ENCODE peak calls at places on chromosomes 16 and 17, in eight cellular contexts. R, N, J, C, F, H, X and I are unnamed samples.

GRCh38 chr16:12054396-12054795 is 77.9 kb downstream of the SNX29 start:
- DNase-seq in R (no peak), N (no peak), J (no peak), C (no peak), F (no peak), H (no peak), X (no peak), I (no peak)

GRCh38 chr17:42928714-42929496 is 28.3 kb downstream of the G6PC1 start:
- DNase-seq in R (peak), N (no peak), J (peak), C (peak), F (peak), H (peak), X (peak), I (no peak)

GRCh38 chr16:11497851-11498289 is 88.8 kb downstream of the LITAF start:
- DNase-seq in R (peak), N (no peak), J (peak), C (peak), F (peak), H (peak), X (peak), I (no peak)

GRCh38 chr16:685967-686366 is 1.8 kb upstream of the JMJD8 start:
- DNase-seq in R (peak), N (no peak), J (peak), C (peak), F (peak), H (peak), X (peak), I (no peak)

GRCh38 chr17:62675260-62675659 is 47.8 kb downstream of the MRC2 start:
- DNase-seq in R (no peak), N (no peak), J (no peak), C (no peak), F (no peak), H (no peak), X (no peak), I (no peak)

GRCh38 chr16:63192969-63193368 is 1156.7 kb upstream of the CDH8 start:
- DNase-seq in R (no peak), N (no peak), J (no peak), C (no peak), F (no peak), H (no peak), X (no peak), I (no peak)

GRCh38 chr17:13113821-13114525 is 96.1 kb upstream of the ELAC2 start:
- DNase-seq in R (no peak), N (no peak), J (no peak), C (no peak), F (no peak), H (no peak), X (no peak), I (no peak)

GRCh38 chr16:15141586-15141985 is 47.5 kb upstream of the RRN3 start:
- DNase-seq in R (no peak), N (no peak), J (no peak), C (no peak), F (no peak), H (no peak), X (peak), I (no peak)

GRCh38 chr16:87922250-87922871 is 14.0 kb downstream of the CA5A start:
- DNase-seq in R (peak), N (no peak), J (no peak), C (no peak), F (no peak), H (no peak), X (no peak), I (no peak)

GRCh38 chr16:2493608-2494007 is 18.7 kb downstream of the TBC1D24 start:
- DNase-seq in R (no peak), N (no peak), J (no peak), C (no peak), F (no peak), H (no peak), X (no peak), I (no peak)

GRCh38 chr17:19647697-19648474 is 665 bp upstream of the ALDH3A2 start:
- DNase-seq in R (peak), N (peak), J (peak), C (peak), F (peak), H (peak), X (peak), I (peak)

GRCh38 chr16:48537275-48537674 is 72.7 kb downstream of the N4BP1 start:
- DNase-seq in R (no peak), N (no peak), J (peak), C (no peak), F (no peak), H (no peak), X (no peak), I (no peak)

GRCh38 chr16:88749358-88749757 is 35.7 kb downstream of the PIEZO1 start:
- DNase-seq in R (no peak), N (no peak), J (no peak), C (no peak), F (no peak), H (no peak), X (no peak), I (no peak)

GRCh38 chr16:85561248-85562101 is 51.6 kb upstream of the GSE1 start:
- DNase-seq in R (no peak), N (no peak), J (no peak), C (no peak), F (no peak), H (no peak), X (no peak), I (no peak)

GRCh38 chr17:65064452-65065019 is 8.0 kb upstream of the GNA13 start:
- DNase-seq in R (peak), N (no peak), J (peak), C (no peak), F (peak), H (peak), X (peak), I (no peak)

GRCh38 chr17:6910987-6911603 is 79.6 kb upstream of the TEKT1 start:
- DNase-seq in R (peak), N (no peak), J (peak), C (peak), F (peak), H (peak), X (peak), I (no peak)

GRCh38 chr17:40458001-40458791 is 14.9 kb downstream of the IGFBP4 start:
- DNase-seq in R (peak), N (no peak), J (no peak), C (no peak), F (peak), H (peak), X (peak), I (no peak)

GRCh38 chr17:15264542-15264941 is 584 bp downstream of the PMP22 start:
- DNase-seq in R (no peak), N (no peak), J (no peak), C (no peak), F (no peak), H (no peak), X (no peak), I (no peak)
- TF ChIP-seq CTCF in R (no peak), N (no peak), J (no peak), C (no peak), F (no peak), H (no peak), X (no peak), I (no peak)

GRCh38 chr17:61157246-61157887 is 242.3 kb upstream of the TBX2 start:
- DNase-seq in R (peak), N (no peak), J (no peak), C (no peak), F (peak), H (peak), X (peak), I (no peak)
- TF ChIP-seq CTCF in R (peak), N (no peak), J (no peak), C (no peak), F (peak), H (peak), X (no peak), I (no peak)

GRCh38 chr17:31007695-31008373 is 37.0 kb downstream of the RNF135 start:
- DNase-seq in R (no peak), N (no peak), J (no peak), C (no peak), F (no peak), H (no peak), X (no peak), I (no peak)

GRCh38 chr17:31003225-31003866 is 32.5 kb downstream of the RNF135 start:
- DNase-seq in R (no peak), N (no peak), J (no peak), C (no peak), F (no peak), H (no peak), X (no peak), I (no peak)

GRCh38 chr17:31004160-31004559 is 33.3 kb downstream of the RNF135 start:
- DNase-seq in R (no peak), N (no peak), J (no peak), C (no peak), F (no peak), H (no peak), X (no peak), I (no peak)

GRCh38 chr17:31013844-31014243 is 43.0 kb downstream of the RNF135 start:
- DNase-seq in R (no peak), N (no peak), J (no peak), C (no peak), F (no peak), H (no peak), X (no peak), I (no peak)

GRCh38 chr17:31008374-31009035 is 37.7 kb downstream of the RNF135 start:
- DNase-seq in R (peak), N (peak), J (peak), C (peak), F (peak), H (peak), X (peak), I (no peak)
- TF ChIP-seq CTCF in R (peak), N (no peak), J (no peak), C (no peak), F (no peak), H (no peak), X (no peak), I (no peak)

DNA sequence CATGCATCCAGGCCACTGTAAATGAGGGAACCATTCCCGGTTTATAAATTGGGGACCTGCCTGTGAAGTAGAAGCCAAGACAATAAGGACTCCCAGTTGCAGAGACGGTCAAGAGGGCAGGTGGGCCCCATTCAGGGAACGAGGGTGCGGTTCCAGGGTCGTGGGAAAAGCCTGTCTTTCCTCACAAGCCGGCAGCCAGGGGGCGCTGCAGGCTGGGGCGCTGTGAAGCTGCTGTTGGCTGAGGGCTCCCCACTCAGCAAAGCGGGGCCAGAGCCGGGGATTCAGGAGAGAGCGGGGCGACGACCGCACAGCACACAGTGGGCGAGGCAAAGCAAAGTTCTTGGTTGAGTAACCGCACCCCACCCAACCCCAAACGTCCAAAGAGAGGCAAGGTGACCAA is 24.9 kb downstream of the CDRT15 start:
- DNase-seq in R (peak), N (peak), J (no peak), C (no peak), F (no peak), H (no peak), X (peak), I (no peak)
- TF ChIP-seq CTCF in R (peak), N (peak), J (peak), C (peak), F (peak), H (peak), X (peak), I (no peak)

GRCh38 chr17:32909787-32910369 is 18.1 kb upstream of the TMEM98 start:
- DNase-seq in R (peak), N (peak), J (peak), C (peak), F (peak), H (peak), X (peak), I (peak)

GRCh38 chr17:32913593-32913992 is 14.4 kb upstream of the TMEM98 start:
- DNase-seq in R (no peak), N (no peak), J (no peak), C (no peak), F (no peak), H (no peak), X (no peak), I (no peak)

GRCh38 chr17:32910769-32911168 is 17.2 kb upstream of the TMEM98 start:
- DNase-seq in R (no peak), N (no peak), J (no peak), C (no peak), F (no peak), H (no peak), X (no peak), I (no peak)

GRCh38 chr17:32914181-32914580 is 13.8 kb upstream of the TMEM98 start:
- DNase-seq in R (no peak), N (no peak), J (no peak), C (no peak), F (no peak), H (no peak), X (no peak), I (no peak)

GRCh38 chr17:32912218-32912897 is 15.6 kb upstream of the TMEM98 start:
- DNase-seq in R (peak), N (no peak), J (peak), C (peak), F (peak), H (peak), X (peak), I (no peak)
- TF ChIP-seq CTCF in R (peak), N (no peak), J (peak), C (no peak), F (peak), H (no peak), X (peak), I (no peak)

DNA sequence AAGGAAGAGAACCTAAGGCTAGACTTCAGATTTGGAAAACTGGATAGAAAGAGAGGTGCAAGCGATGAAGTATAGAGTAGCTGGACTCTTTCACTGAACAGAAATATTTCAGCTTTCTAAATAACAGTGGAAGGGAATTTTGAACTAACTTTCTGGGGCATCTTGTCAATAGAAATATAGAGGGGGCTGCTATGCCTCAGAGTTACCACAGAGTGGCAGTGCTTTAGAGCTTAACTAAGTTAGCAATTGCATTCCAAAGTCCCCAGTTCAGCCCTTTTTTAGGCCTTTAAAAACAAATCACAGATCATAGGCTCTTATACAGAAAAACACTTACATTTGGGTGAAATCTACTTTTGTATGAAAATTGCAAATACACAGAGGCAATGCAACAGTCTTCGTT is 154.2 kb upstream of the CDH8 start:
- DNase-seq in R (no peak), N (no peak), J (peak), C (peak), F (no peak), H (peak), X (no peak), I (no peak)
- TF ChIP-seq CTCF in R (peak), N (no peak), J (peak), C (peak), F (no peak), H (peak), X (peak), I (no peak)

GRCh38 chr16:86831366-86831765 is 253.0 kb downstream of the FOXL1 start:
- DNase-seq in R (no peak), N (no peak), J (no peak), C (no peak), F (no peak), H (no peak), X (no peak), I (no peak)
- TF ChIP-seq CTCF in R (no peak), N (no peak), J (no peak), C (no peak), F (no peak), H (no peak), X (no peak), I (no peak)